ENCODE peak calls at places on chromosomes 13 and 19, in ten cellular contexts. One of them, this sample, is unnamed.

GRCh38 chr13:73940098-73940497 is 194.1 kb downstream of the KLF12 start:
- DNase-seq in aorta: no peak
- DNase-seq in testis: no peak
- DNase-seq in brain microvascular endothelial cell: no peak
- DNase-seq in foreskin fibroblast: no peak
- DNase-seq in mucosa of descending colon: no peak
- DNase-seq in BE2C: no peak
- DNase-seq in H7: no peak
- DNase-seq in esophagus squamous epithelium: no peak
- DNase-seq in AG09309: no peak
- DNase-seq in this sample: no peak

GRCh38 chr13:38656699-38657098 is 30.2 kb upstream of the FREM2 start:
- DNase-seq in aorta: no peak
- DNase-seq in foreskin fibroblast: no peak
- DNase-seq in brain microvascular endothelial cell: no peak
- DNase-seq in AG09309: no peak
- DNase-seq in mucosa of descending colon: no peak
- DNase-seq in esophagus squamous epithelium: no peak
- DNase-seq in testis: no peak
- DNase-seq in BE2C: no peak
- DNase-seq in H7: no peak
- DNase-seq in this sample: no peak

GRCh38 chr19:48113190-48113917 is 2.7 kb upstream of the PLA2G4C start:
- DNase-seq in BE2C: no peak
- DNase-seq in mucosa of descending colon: no peak
- DNase-seq in AG09309: no peak
- DNase-seq in brain microvascular endothelial cell: peak; percentile 44
- DNase-seq in H7: peak; percentile 42
- DNase-seq in aorta: no peak
- DNase-seq in esophagus squamous epithelium: no peak
- DNase-seq in foreskin fibroblast: peak; percentile 28
- DNase-seq in testis: no peak
- DNase-seq in this sample: no peak

GRCh38 chr13:20526664-20527063 is 1.0 kb upstream of the CRYL1 start:
- DNase-seq in esophagus squamous epithelium: no peak
- DNase-seq in aorta: no peak
- DNase-seq in H7: no peak
- DNase-seq in mucosa of descending colon: no peak
- DNase-seq in AG09309: no peak
- DNase-seq in foreskin fibroblast: peak; percentile 43
- DNase-seq in testis: no peak
- DNase-seq in brain microvascular endothelial cell: peak; percentile 6
- DNase-seq in BE2C: no peak
- DNase-seq in this sample: no peak

GRCh38 chr13:99542788-99543406 is 41.6 kb downstream of the TM9SF2 start:
- DNase-seq in BE2C: no peak
- DNase-seq in brain microvascular endothelial cell: no peak
- DNase-seq in mucosa of descending colon: no peak
- DNase-seq in H7: no peak
- DNase-seq in AG09309: no peak
- DNase-seq in foreskin fibroblast: no peak
- DNase-seq in esophagus squamous epithelium: peak; percentile 4
- DNase-seq in testis: no peak
- DNase-seq in aorta: no peak
- DNase-seq in this sample: no peak

GRCh38 chr19:53333071-53333465 is 481 bp upstream of the ZNF845 start:
- DNase-seq in esophagus squamous epithelium: no peak
- DNase-seq in foreskin fibroblast: no peak
- DNase-seq in mucosa of descending colon: peak; percentile 68
- DNase-seq in testis: peak; percentile 50
- DNase-seq in BE2C: peak; percentile 32
- DNase-seq in aorta: peak; percentile 72
- DNase-seq in brain microvascular endothelial cell: peak; percentile 41
- DNase-seq in AG09309: no peak
- DNase-seq in H7: peak; percentile 68
- DNase-seq in this sample: no peak

GRCh38 chr19:11931513-11931912 is 6.6 kb downstream of the ZNF700 start:
- DNase-seq in AG09309: no peak
- DNase-seq in esophagus squamous epithelium: no peak
- DNase-seq in foreskin fibroblast: no peak
- DNase-seq in aorta: no peak
- DNase-seq in brain microvascular endothelial cell: no peak
- DNase-seq in testis: no peak
- DNase-seq in H7: no peak
- DNase-seq in mucosa of descending colon: no peak
- DNase-seq in BE2C: no peak
- DNase-seq in this sample: no peak

GRCh38 chr19:20182232-20182785 is 15.3 kb downstream of the ZNF486 start:
- DNase-seq in aorta: no peak
- DNase-seq in testis: no peak
- DNase-seq in mucosa of descending colon: no peak
- DNase-seq in AG09309: no peak
- DNase-seq in H7: no peak
- DNase-seq in brain microvascular endothelial cell: no peak
- DNase-seq in BE2C: no peak
- DNase-seq in esophagus squamous epithelium: no peak
- DNase-seq in foreskin fibroblast: no peak
- DNase-seq in this sample: no peak

GRCh38 chr19:29690842-29691241 is 24.2 kb downstream of the C19orf12 start:
- DNase-seq in foreskin fibroblast: peak; percentile 68
- DNase-seq in BE2C: peak; percentile 37
- DNase-seq in brain microvascular endothelial cell: peak; percentile 41
- DNase-seq in mucosa of descending colon: no peak
- DNase-seq in AG09309: no peak
- DNase-seq in H7: peak; percentile 85
- DNase-seq in testis: no peak
- DNase-seq in aorta: peak; percentile 40
- DNase-seq in esophagus squamous epithelium: no peak
- DNase-seq in this sample: no peak

GRCh38 chr19:1856698-1857603 is 6.4 kb downstream of the KLF16 start:
- DNase-seq in testis: peak; percentile 83
- DNase-seq in esophagus squamous epithelium: no peak
- DNase-seq in brain microvascular endothelial cell: peak; percentile 60
- DNase-seq in aorta: peak; percentile 91
- DNase-seq in foreskin fibroblast: peak; percentile 95
- DNase-seq in BE2C: peak; percentile 65
- DNase-seq in AG09309: no peak
- DNase-seq in mucosa of descending colon: peak; percentile 96
- DNase-seq in H7: peak; percentile 92
- DNase-seq in this sample: no peak

GRCh38 chr13:31742102-31742695 is 2.9 kb downstream of the RXFP2 start:
- DNase-seq in esophagus squamous epithelium: no peak
- DNase-seq in H7: peak; percentile 58
- DNase-seq in aorta: peak; percentile 65
- DNase-seq in BE2C: peak; percentile 78
- DNase-seq in foreskin fibroblast: peak; percentile 90
- DNase-seq in brain microvascular endothelial cell: peak; percentile 55
- DNase-seq in AG09309: peak; percentile 49
- DNase-seq in testis: peak; percentile 82
- DNase-seq in mucosa of descending colon: no peak
- DNase-seq in this sample: no peak

GRCh38 chr13:42548731-42549554 is 25.0 kb upstream of the TNFSF11 start:
- DNase-seq in mucosa of descending colon: peak; percentile 46
- DNase-seq in AG09309: no peak
- DNase-seq in esophagus squamous epithelium: no peak
- DNase-seq in brain microvascular endothelial cell: peak; percentile 74
- DNase-seq in BE2C: no peak
- DNase-seq in testis: no peak
- DNase-seq in aorta: peak; percentile 55
- DNase-seq in H7: no peak
- DNase-seq in foreskin fibroblast: no peak
- DNase-seq in this sample: no peak

GRCh38 chr13:109336730-109337129 is 449.7 kb downstream of the IRS2 start:
- DNase-seq in testis: no peak
- DNase-seq in mucosa of descending colon: no peak
- DNase-seq in aorta: no peak
- DNase-seq in BE2C: no peak
- DNase-seq in H7: no peak
- DNase-seq in esophagus squamous epithelium: no peak
- DNase-seq in foreskin fibroblast: peak; percentile 84
- DNase-seq in brain microvascular endothelial cell: peak; percentile 80
- DNase-seq in AG09309: peak; percentile 55
- DNase-seq in this sample: peak; percentile 57

GRCh38 chr19:35436477-35437141 is 11.4 kb upstream of the FFAR2 start:
- DNase-seq in mucosa of descending colon: no peak
- DNase-seq in brain microvascular endothelial cell: no peak
- DNase-seq in foreskin fibroblast: peak; percentile 47
- DNase-seq in BE2C: peak; percentile 62
- DNase-seq in esophagus squamous epithelium: no peak
- DNase-seq in H7: no peak
- DNase-seq in testis: peak; percentile 30
- DNase-seq in aorta: no peak
- DNase-seq in AG09309: no peak
- DNase-seq in this sample: no peak

GRCh38 chr13:74575729-74576125 is 441.5 kb upstream of the KLF12 start:
- DNase-seq in BE2C: peak; percentile 95
- DNase-seq in aorta: peak; percentile 77
- DNase-seq in H7: peak; percentile 78
- DNase-seq in AG09309: no peak
- DNase-seq in testis: peak; percentile 74
- DNase-seq in mucosa of descending colon: peak; percentile 58
- DNase-seq in foreskin fibroblast: peak; percentile 83
- DNase-seq in esophagus squamous epithelium: no peak
- DNase-seq in brain microvascular endothelial cell: peak; percentile 59
- DNase-seq in this sample: no peak

GRCh38 chr19:50568321-50569022 is at the start of gene LRRC4B:
- DNase-seq in AG09309: no peak
- DNase-seq in brain microvascular endothelial cell: no peak
- DNase-seq in testis: no peak
- DNase-seq in mucosa of descending colon: no peak
- DNase-seq in BE2C: no peak
- DNase-seq in H7: peak; percentile 94
- DNase-seq in aorta: no peak
- DNase-seq in foreskin fibroblast: peak; percentile 23
- DNase-seq in esophagus squamous epithelium: no peak
- DNase-seq in this sample: no peak

GRCh38 chr19:40640744-40641143 is 39.6 kb downstream of the LTBP4 start:
- DNase-seq in BE2C: no peak
- DNase-seq in H7: peak; percentile 51
- DNase-seq in foreskin fibroblast: no peak
- DNase-seq in mucosa of descending colon: no peak
- DNase-seq in testis: no peak
- DNase-seq in brain microvascular endothelial cell: peak; percentile 18
- DNase-seq in esophagus squamous epithelium: no peak
- DNase-seq in AG09309: no peak
- DNase-seq in aorta: peak; percentile 66
- DNase-seq in this sample: no peak
- H3K4me3 ChIP-seq in BE2C: no peak overlapping the region
- H3K4me3 ChIP-seq in H7: no peak overlapping the region
- H3K4me3 ChIP-seq in foreskin fibroblast: no peak overlapping the region
- H3K4me3 ChIP-seq in mucosa of descending colon: no peak overlapping the region
- H3K4me3 ChIP-seq in testis: no peak overlapping the region
- H3K4me3 ChIP-seq in brain microvascular endothelial cell: no peak overlapping the region
- H3K4me3 ChIP-seq in esophagus squamous epithelium: no peak overlapping the region
- H3K4me3 ChIP-seq in AG09309: no peak overlapping the region
- H3K4me3 ChIP-seq in aorta: no peak overlapping the region
- H3K4me3 ChIP-seq in this sample: no peak overlapping the region

GRCh38 chr19:19110410-19111137 is 27.7 kb downstream of the TMEM161A start:
- DNase-seq in AG09309: no peak
- DNase-seq in esophagus squamous epithelium: no peak
- DNase-seq in aorta: no peak
- DNase-seq in testis: no peak
- DNase-seq in brain microvascular endothelial cell: peak; percentile 9
- DNase-seq in H7: peak; percentile 49
- DNase-seq in foreskin fibroblast: peak; percentile 19
- DNase-seq in mucosa of descending colon: no peak
- DNase-seq in BE2C: peak; percentile 72
- DNase-seq in this sample: no peak
- H3K4me3 ChIP-seq in AG09309: no peak overlapping the region
- H3K4me3 ChIP-seq in esophagus squamous epithelium: peak overlapping the region; percentile 6
- H3K4me3 ChIP-seq in aorta: no peak overlapping the region
- H3K4me3 ChIP-seq in testis: peak overlapping the region; percentile 40
- H3K4me3 ChIP-seq in brain microvascular endothelial cell: no peak overlapping the region
- H3K4me3 ChIP-seq in H7: no peak overlapping the region
- H3K4me3 ChIP-seq in foreskin fibroblast: no peak overlapping the region
- H3K4me3 ChIP-seq in mucosa of descending colon: no peak overlapping the region
- H3K4me3 ChIP-seq in BE2C: peak overlapping the region; percentile 4
- H3K4me3 ChIP-seq in this sample: peak overlapping the region; percentile 25

DNA sequence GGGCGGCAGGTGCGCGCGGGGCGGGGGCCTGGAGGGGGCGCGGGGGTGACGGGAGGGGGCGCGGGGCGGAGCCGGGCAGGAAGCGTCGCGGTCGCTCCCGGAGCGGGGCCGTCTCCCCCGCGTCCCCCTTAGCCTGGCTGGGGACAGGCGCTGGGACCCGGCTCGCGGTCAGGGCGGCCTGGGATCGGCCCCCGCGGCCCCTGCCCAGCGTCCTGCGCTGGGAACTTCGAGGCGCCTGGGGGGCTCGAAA is 74.7 kb upstream of the MCF2L start:
- DNase-seq in foreskin fibroblast: no peak
- DNase-seq in brain microvascular endothelial cell: no peak
- DNase-seq in testis: no peak
- DNase-seq in H7: no peak
- DNase-seq in aorta: peak; percentile 35
- DNase-seq in mucosa of descending colon: no peak
- DNase-seq in BE2C: no peak
- DNase-seq in esophagus squamous epithelium: no peak
- DNase-seq in AG09309: no peak
- DNase-seq in this sample: no peak
- H3K4me3 ChIP-seq in foreskin fibroblast: no peak overlapping the region
- H3K4me3 ChIP-seq in brain microvascular endothelial cell: no peak overlapping the region
- H3K4me3 ChIP-seq in testis: peak overlapping the region; percentile 39
- H3K4me3 ChIP-seq in H7: peak overlapping the region; percentile 69
- H3K4me3 ChIP-seq in aorta: peak overlapping the region; percentile 14
- H3K4me3 ChIP-seq in mucosa of descending colon: no peak overlapping the region
- H3K4me3 ChIP-seq in BE2C: peak overlapping the region; percentile 48
- H3K4me3 ChIP-seq in esophagus squamous epithelium: peak overlapping the region; percentile 49
- H3K4me3 ChIP-seq in AG09309: no peak overlapping the region
- H3K4me3 ChIP-seq in this sample: peak overlapping the region; percentile 82

DNA sequence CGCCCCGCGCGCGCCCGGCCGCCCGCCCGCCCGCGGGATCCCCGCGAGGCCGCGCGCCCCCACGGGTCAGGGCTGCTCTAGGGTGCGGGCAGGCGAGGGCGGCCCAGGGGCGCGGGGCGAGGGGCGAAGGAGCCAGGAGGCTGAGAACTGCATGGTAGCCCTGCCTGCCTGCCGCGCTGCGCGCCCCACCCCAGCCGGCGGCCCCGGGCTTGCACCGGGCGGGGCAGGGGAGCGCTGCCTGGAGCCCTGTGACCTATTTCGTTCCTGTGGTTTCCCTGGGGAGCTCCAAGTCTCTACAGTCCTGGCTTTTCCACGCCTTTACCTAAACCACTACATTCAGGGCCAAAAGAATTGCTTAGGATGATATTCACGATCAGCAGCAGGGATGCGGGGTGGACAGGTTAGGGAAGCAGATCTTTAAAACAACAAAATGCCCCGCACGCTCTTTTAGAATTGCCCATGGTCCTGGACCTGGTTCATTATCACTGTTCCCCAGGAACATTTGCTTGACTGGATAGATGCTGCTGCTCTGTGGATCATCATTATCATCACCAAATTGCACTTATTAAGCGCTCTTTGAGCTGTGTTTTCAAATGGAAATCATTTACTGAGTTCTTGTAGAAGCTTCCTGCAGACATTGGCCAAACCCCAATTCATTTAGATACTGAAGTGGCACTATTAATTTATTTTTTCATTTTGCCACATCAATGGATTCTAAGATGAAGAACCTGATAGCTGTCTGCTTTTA is 423 bp upstream of the GPR12 start:
- DNase-seq in foreskin fibroblast: peak; percentile 5
- DNase-seq in AG09309: no peak
- DNase-seq in testis: no peak
- DNase-seq in esophagus squamous epithelium: no peak
- DNase-seq in BE2C: no peak
- DNase-seq in brain microvascular endothelial cell: no peak
- DNase-seq in mucosa of descending colon: no peak
- DNase-seq in H7: peak; percentile 83
- DNase-seq in aorta: no peak
- DNase-seq in this sample: no peak
- H3K4me3 ChIP-seq in foreskin fibroblast: no peak overlapping the region
- H3K4me3 ChIP-seq in AG09309: no peak overlapping the region
- H3K4me3 ChIP-seq in testis: no peak overlapping the region
- H3K4me3 ChIP-seq in esophagus squamous epithelium: peak overlapping the region; percentile 37
- H3K4me3 ChIP-seq in BE2C: no peak overlapping the region
- H3K4me3 ChIP-seq in brain microvascular endothelial cell: no peak overlapping the region
- H3K4me3 ChIP-seq in mucosa of descending colon: no peak overlapping the region
- H3K4me3 ChIP-seq in H7: peak overlapping the region; percentile 35
- H3K4me3 ChIP-seq in aorta: peak overlapping the region; percentile 32
- H3K4me3 ChIP-seq in this sample: no peak overlapping the region

This sample was measured in epithelial cell of proximal tubule.